ENCODE peak calls at places on chromosome 14, in five cellular contexts. K, U, S, Q and B are unnamed samples.

GRCh38 chr14:68282479-68283377 is 463.1 kb downstream of the RAD51B start:
- DNase-seq in U (no peak), S (no peak), Q (no peak), K (no peak), B (no peak)

GRCh38 chr14:95164506-95164905 is 7.2 kb upstream of the DICER1 start:
- DNase-seq in Q (no peak), U (no peak), S (no peak), K (no peak), B (no peak)

GRCh38 chr14:55126932-55127490 is 2.0 kb upstream of the LGALS3 start:
- DNase-seq in S (no peak), Q (peak), U (no peak), K (no peak), B (no peak)

GRCh38 chr14:55336691-55337090 is 65.5 kb downstream of the FBXO34 start:
- DNase-seq in S (no peak), Q (no peak), U (no peak), K (no peak), B (no peak)

GRCh38 chr14:100107236-100107635 is 42.0 kb downstream of the EVL start:
- DNase-seq in K (no peak), S (no peak), Q (no peak), U (no peak), B (no peak)

GRCh38 chr14:52998376-52999010 is 47.6 kb upstream of the FERMT2 start:
- DNase-seq in K (peak), S (peak), Q (no peak), U (no peak), B (no peak)

GRCh38 chr14:102768223-102769048 is 8.8 kb upstream of the TRAF3 start:
- DNase-seq in U (no peak), K (no peak), Q (no peak), S (no peak), B (no peak)

GRCh38 chr14:56124296-56124695 is 6.1 kb downstream of the PELI2 start:
- DNase-seq in S (no peak), U (no peak), Q (no peak), K (no peak), B (no peak)

GRCh38 chr14:30227871-30228270 is 300.2 kb upstream of the PRKD1 start:
- DNase-seq in U (no peak), S (peak), Q (no peak), K (peak), B (no peak)

GRCh38 chr14:104804481-104805325 is 3.8 kb downstream of the ZBTB42 start:
- DNase-seq in S (no peak), U (no peak), Q (no peak), K (no peak), B (no peak)

GRCh38 chr14:91357272-91357671 is 60.3 kb downstream of the CCDC88C start:
- DNase-seq in Q (no peak), K (no peak), U (no peak), S (no peak), B (no peak)

GRCh38 chr14:37116933-37117844 is 55.2 kb downstream of the SLC25A21 start:
- DNase-seq in K (peak), Q (no peak), S (no peak), U (no peak), B (no peak)

GRCh38 chr14:106786697-106787096 is 1260.3 kb downstream of the TMEM121 start:
- DNase-seq in K (no peak), Q (no peak), S (no peak), U (no peak), B (no peak)

GRCh38 chr14:40859065-40859464 is 747.6 kb upstream of the LRFN5 start:
- DNase-seq in K (no peak), Q (no peak), S (no peak), U (no peak), B (no peak)

GRCh38 chr14:62162998-62163589 is 400.9 kb downstream of the SNAPC1 start:
- DNase-seq in S (peak), K (peak), Q (peak), U (no peak), B (no peak)

GRCh38 chr14:101026341-101026740 is 122.8 kb upstream of the RTL1 start:
- DNase-seq in S (no peak), Q (no peak), K (no peak), U (no peak), B (no peak)

GRCh38 chr14:78157855-78158436 is 12.2 kb upstream of the NRXN3 start:
- DNase-seq in U (no peak), Q (peak), K (no peak), S (peak), B (no peak)

GRCh38 chr14:87992349-87992719 is 648 bp downstream of the GALC start:
- DNase-seq in S (peak), K (no peak), Q (peak), U (no peak), B (peak)

GRCh38 chr14:96409701-96410100 is 17.8 kb downstream of the AK7 start:
- DNase-seq in Q (no peak), S (no peak), K (no peak), U (no peak), B (no peak)

GRCh38 chr14:99270491-99271287 is 1.3 kb downstream of the BCL11B start:
- DNase-seq in S (no peak), Q (peak), U (no peak), K (no peak), B (no peak)

GRCh38 chr14:37599527-37600368 is 4.3 kb downstream of the TTC6 start:
- DNase-seq in Q (peak), U (no peak), S (no peak), K (no peak), B (no peak)

GRCh38 chr14:52051861-52052260 is 17.0 kb downstream of the NID2 start:
- DNase-seq in Q (no peak), K (peak), S (peak), U (peak), B (no peak)

GRCh38 chr14:55599250-55599879 is 19.4 kb downstream of the KTN1 start:
- DNase-seq in Q (no peak), K (no peak), S (peak), U (no peak), B (no peak)

GRCh38 chr14:102775855-102776760 is 1.1 kb upstream of the TRAF3 start:
- DNase-seq in Q (no peak), U (no peak), S (peak), K (peak), B (no peak)

GRCh38 chr14:105146976-105147700 is 21.4 kb downstream of the JAG2 start:
- DNase-seq in U (no peak), K (no peak), S (no peak), Q (no peak), B (no peak)

GRCh38 chr14:93729993-93730392 is 58.3 kb downstream of the PRIMA1 start:
- DNase-seq in K (no peak), S (no peak), U (no peak), Q (no peak), B (no peak)

GRCh38 chr14:95609398-95609990 is 74.6 kb downstream of the GLRX5 start:
- DNase-seq in S (peak), U (no peak), Q (peak), K (peak), B (no peak)

GRCh38 chr14:101843665-101844064 is 82.2 kb downstream of the PPP2R5C start:
- DNase-seq in S (no peak), U (no peak), K (no peak), Q (no peak), B (no peak)

GRCh38 chr14:51020024-51020710 is 74.7 kb downstream of the TRIM9 start:
- DNase-seq in K (peak), S (peak), Q (no peak), U (no peak), B (no peak)

GRCh38 chr14:73208390-73208789 is 28.9 kb upstream of the PAPLN start:
- DNase-seq in K (no peak), Q (no peak), S (no peak), U (no peak), B (no peak)

GRCh38 chr14:105328070-105328677 is 13.6 kb downstream of the PACS2 start:
- DNase-seq in Q (no peak), S (no peak), K (no peak), U (no peak), B (no peak)

GRCh38 chr14:99378782-99379214 is 101.9 kb downstream of the SETD3 start:
- DNase-seq in K (peak), Q (no peak), S (peak), U (no peak), B (no peak)

GRCh38 chr14:80425686-80426085 is 214.4 kb upstream of the DIO2 start:
- DNase-seq in U (no peak), S (peak), K (peak), Q (no peak), B (no peak)

GRCh38 chr14:63277784-63278183 is 41.0 kb downstream of the GPHB5 start:
- DNase-seq in Q (no peak), K (no peak), U (no peak), S (no peak), B (no peak)

GRCh38 chr14:92716131-92716530 is 32.3 kb downstream of the LGMN start:
- DNase-seq in Q (no peak), U (no peak), K (no peak), S (no peak), B (no peak)

GRCh38 chr14:92719890-92720323 is 28.5 kb downstream of the LGMN start:
- DNase-seq in Q (no peak), K (peak), U (no peak), S (no peak), B (no peak)

GRCh38 chr14:92717571-92718042 is 30.8 kb downstream of the LGMN start:
- DNase-seq in U (no peak), S (no peak), Q (no peak), K (peak), B (no peak)

GRCh38 chr14:92718659-92719058 is 29.8 kb downstream of the LGMN start:
- DNase-seq in U (no peak), Q (no peak), K (peak), S (no peak), B (no peak)

GRCh38 chr14:92719421-92719820 is 29.0 kb downstream of the LGMN start:
- DNase-seq in Q (no peak), U (no peak), S (no peak), K (no peak), B (no peak)
- H3K27ac ChIP-seq in Q (no peak), U (peak), S (peak), K (peak), B (no peak)

GRCh38 chr14:103801459-103801858 is 45.9 kb downstream of the PPP1R13B start:
- DNase-seq in U (no peak), Q (no peak), S (peak), K (peak), B (no peak)
- H3K27ac ChIP-seq in U (no peak), Q (no peak), S (no peak), K (no peak), B (no peak)

GRCh38 chr14:92665699-92666110 is 82.7 kb downstream of the LGMN start:
- DNase-seq in K (no peak), S (no peak), U (no peak), Q (no peak), B (no peak)

GRCh38 chr14:92663049-92663448 is 85.4 kb downstream of the LGMN start:
- DNase-seq in Q (no peak), K (no peak), S (peak), U (no peak), B (no peak)

GRCh38 chr14:92668266-92668973 is 80.0 kb downstream of the LGMN start:
- DNase-seq in U (no peak), S (no peak), Q (no peak), K (no peak), B (no peak)

GRCh38 chr14:92670177-92670576 is 78.2 kb downstream of the LGMN start:
- DNase-seq in Q (no peak), K (no peak), U (no peak), S (peak), B (no peak)

GRCh38 chr14:92666251-92666650 is 82.2 kb downstream of the LGMN start:
- DNase-seq in Q (no peak), K (no peak), S (no peak), U (no peak), B (no peak)
- H3K27ac ChIP-seq in Q (no peak), K (no peak), S (no peak), U (peak), B (peak)

GRCh38 chr14:39289523-39289922 is 55.8 kb downstream of the MIA2 start:
- DNase-seq in K (no peak), U (no peak), Q (no peak), S (no peak), B (no peak)

GRCh38 chr14:39293629-39294028 is 59.9 kb downstream of the MIA2 start:
- DNase-seq in S (no peak), U (no peak), K (no peak), Q (no peak), B (no peak)

GRCh38 chr14:39291739-39292138 is 58.0 kb downstream of the MIA2 start:
- DNase-seq in S (no peak), Q (no peak), U (no peak), K (no peak), B (no peak)
- H3K27ac ChIP-seq in S (no peak), Q (peak), U (no peak), K (no peak), B (no peak)

GRCh38 chr14:22821193-22822016 is 6.2 kb upstream of the SLC7A7 start:
- DNase-seq in Q (no peak), U (no peak), K (no peak), S (peak), B (no peak)
- H3K27ac ChIP-seq in Q (no peak), U (no peak), K (no peak), S (no peak), B (no peak)

DNA sequence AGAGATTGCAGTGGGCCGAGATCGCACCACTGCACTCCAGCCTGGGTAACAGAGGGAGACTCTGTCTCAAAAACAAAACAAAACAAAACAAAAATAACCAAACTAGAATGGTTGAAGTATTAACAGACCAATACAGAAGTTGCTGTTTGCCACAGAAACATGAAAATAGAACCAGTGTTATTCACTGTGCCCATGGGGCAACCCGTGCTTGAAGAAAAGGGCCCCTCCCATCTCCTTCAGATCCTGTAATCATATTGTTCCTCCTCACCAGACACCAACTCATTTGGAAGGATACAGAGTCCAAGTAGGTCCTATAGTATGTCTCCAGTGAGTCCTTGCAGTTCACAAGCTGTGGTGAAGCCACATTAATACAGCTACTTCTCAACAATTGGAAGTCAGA is 30.9 kb downstream of the SLC35F4 start:
- DNase-seq in Q (no peak), U (no peak), K (no peak), S (no peak), B (no peak)
- H3K27ac ChIP-seq in Q (no peak), U (no peak), K (no peak), S (no peak), B (no peak)

GRCh38 chr14:59293934-59294661 is 105.6 kb downstream of the DAAM1 start:
- DNase-seq in Q (no peak), S (peak), K (no peak), U (no peak), B (no peak)
- H3K27ac ChIP-seq in Q (no peak), S (no peak), K (no peak), U (peak), B (no peak)